ENCODE peak calls at places on chromosomes 12 and 14, in five cellular contexts. G is thoracic aorta, S is uterus, U is lower lobe of right lung, Q is ovary. E is an unnamed sample.

GRCh38 chr12:62448436-62448835 is 18.2 kb upstream of the MON2 start:
- DNase-seq in S (no peak), Q (no peak), G (no peak), U (no peak), E (no peak)

GRCh38 chr14:69996197-69996596 is 117.0 kb downstream of the SMOC1 start:
- DNase-seq in G (no peak), S (no peak), Q (no peak), U (no peak), E (no peak)

GRCh38 chr14:61517861-61518802 is 177.2 kb upstream of the HIF1A start:
- DNase-seq in U (no peak), S (no peak), G (no peak), Q (no peak), E (no peak)

GRCh38 chr12:2053675-2054070 is 886 bp downstream of the CACNA1C start:
- DNase-seq in U (no peak), G (no peak), Q (peak; percentile 46), S (peak; percentile 65), E (no peak)

GRCh38 chr14:36934304-36934703 is 238.1 kb downstream of the SLC25A21 start:
- DNase-seq in S (no peak), G (no peak), U (no peak), Q (no peak), E (no peak)

GRCh38 chr12:131129839-131130238 is 176.1 kb downstream of the ADGRD1 start:
- DNase-seq in Q (no peak), U (no peak), S (no peak), G (no peak), E (peak; percentile 14)

GRCh38 chr12:1830401-1830845 is 10.1 kb downstream of the LRTM2 start:
- DNase-seq in Q (no peak), S (no peak), G (no peak), U (peak; percentile 21), E (no peak)

GRCh38 chr14:76829016-76829365 is 2.8 kb downstream of the LRRC74A start:
- DNase-seq in S (no peak), U (peak; percentile 56), Q (no peak), G (no peak), E (no peak)

GRCh38 chr14:58796201-58796600 is 158.4 kb downstream of the DACT1 start:
- DNase-seq in G (no peak), Q (no peak), U (no peak), S (no peak), E (no peak)

GRCh38 chr12:131941987-131942341 is 7.8 kb upstream of the EP400 start:
- DNase-seq in U (peak; percentile 28), G (no peak), Q (no peak), S (no peak), E (no peak)

GRCh38 chr14:36091096-36091495 is 85.4 kb downstream of the PTCSC3 start:
- DNase-seq in G (no peak), Q (no peak), S (no peak), U (no peak), E (no peak)

GRCh38 chr14:54252072-54252730 is 144.6 kb upstream of the CDKN3 start:
- DNase-seq in Q (no peak), U (no peak), S (no peak), G (no peak), E (no peak)

GRCh38 chr12:1781770-1782169 is 38.6 kb upstream of the LRTM2 start:
- DNase-seq in S (no peak), U (no peak), G (no peak), Q (no peak), E (no peak)

GRCh38 chr12:42145552-42146215 is 1.0 kb upstream of the GXYLT1 start:
- DNase-seq in U (no peak), S (no peak), Q (no peak), G (no peak), E (no peak)

GRCh38 chr12:108854453-108855283 is 2.7 kb downstream of the SSH1 start:
- DNase-seq in Q (peak; percentile 60), G (peak; percentile 66), S (peak; percentile 74), U (no peak), E (no peak)

GRCh38 chr12:53097207-53097563 is 282 bp upstream of the IGFBP6 start:
- DNase-seq in G (no peak), Q (peak; percentile 72), S (no peak), U (no peak), E (no peak)

GRCh38 chr12:132449565-132450390 is 40.2 kb upstream of the FBRSL1 start:
- DNase-seq in Q (no peak), G (no peak), U (no peak), S (no peak), E (no peak)

GRCh38 chr12:33476058-33476457 is 36.4 kb upstream of the SYT10 start:
- DNase-seq in S (no peak), G (no peak), U (no peak), Q (no peak), E (no peak)

GRCh38 chr12:56628671-56629458 is 1.3 kb downstream of the BAZ2A start:
- DNase-seq in Q (peak; percentile 68), U (peak; percentile 76), G (no peak), S (peak; percentile 56), E (peak; percentile 62)

GRCh38 chr12:102459314-102459713 is 21.0 kb downstream of the IGF1 start:
- DNase-seq in S (peak; percentile 35), Q (peak; percentile 27), U (no peak), G (no peak), E (no peak)

DNA sequence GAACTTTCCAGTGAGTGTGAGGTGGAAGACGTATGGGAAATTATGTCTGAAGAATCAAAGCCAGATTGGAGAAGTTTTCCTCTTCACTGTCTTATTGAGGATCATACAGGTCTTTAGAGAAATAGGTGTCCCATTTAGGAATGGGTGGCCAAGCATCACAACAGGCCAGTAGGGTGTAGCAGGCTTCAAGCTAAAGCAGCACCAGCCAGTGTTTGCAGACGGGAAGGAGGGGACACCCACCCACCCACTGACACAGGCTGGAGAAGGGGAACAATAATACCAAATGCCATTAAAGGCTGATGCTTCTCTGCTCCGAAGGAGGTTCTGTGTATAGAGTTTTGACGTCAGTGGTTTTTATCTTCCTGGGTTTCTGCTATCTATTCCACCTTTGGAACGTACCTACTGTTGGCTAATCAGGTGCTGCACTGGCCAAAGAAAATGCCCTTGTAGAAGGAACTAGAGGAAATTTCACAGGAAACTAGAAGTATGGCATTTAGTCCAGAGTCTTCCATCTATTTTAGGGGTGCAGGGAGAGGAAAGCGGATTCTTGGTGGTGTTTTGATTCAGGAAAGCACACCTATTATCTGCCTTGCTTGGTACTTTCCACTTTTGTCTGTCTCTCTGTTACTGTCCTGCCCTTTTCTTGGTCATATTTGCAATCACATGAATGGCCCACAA is 1.9 kb downstream of the SRRM4 start:
- DNase-seq in Q (no peak), U (no peak), S (no peak), G (no peak), E (no peak)
- TF ChIP-seq CTCF in Q (no peak), U (no peak), S (no peak), G (no peak), E (no peak)

GRCh38 chr12:97556201-97556824 is 93.7 kb downstream of the RMST start:
- DNase-seq in S (no peak), Q (no peak), U (peak; percentile 68), G (no peak), E (no peak)
- TF ChIP-seq CTCF in S (no peak), Q (no peak), U (no peak), G (no peak), E (no peak)

GRCh38 chr14:68715032-68715924 is 77.6 kb downstream of the ZFP36L1 start:
- DNase-seq in G (no peak), U (no peak), Q (no peak), S (peak; percentile 31), E (no peak)
- TF ChIP-seq CTCF in G (no peak), U (peak; percentile 7), Q (no peak), S (no peak), E (no peak)

GRCh38 chr14:64504310-64504896 is at the start of gene ZBTB1:
- DNase-seq in G (peak; percentile 69), U (peak; percentile 94), S (peak; percentile 79), Q (peak; percentile 75), E (peak; percentile 35)

GRCh38 chr14:64503184-64503433 is 529 bp downstream of the ZBTB25 start:
- DNase-seq in U (no peak), G (no peak), S (no peak), Q (no peak), E (no peak)

GRCh38 chr14:64506751-64507150 is 2.2 kb downstream of the ZBTB1 start:
- DNase-seq in G (no peak), S (no peak), U (no peak), Q (no peak), E (no peak)

GRCh38 chr14:64503434-64504309 is at the start of gene ZBTB25:
- DNase-seq in U (peak; percentile 94), Q (peak; percentile 88), S (peak; percentile 88), G (peak; percentile 73), E (peak; percentile 72)

GRCh38 chr14:64504897-64505771 is 564 bp downstream of the ZBTB1 start:
- DNase-seq in Q (peak; percentile 89), S (peak; percentile 89), G (peak; percentile 69), U (peak; percentile 94), E (peak; percentile 73)
- TF ChIP-seq CTCF in Q (no peak), S (no peak), G (no peak), U (no peak), E (no peak)

GRCh38 chr14:95895720-95896119 is 19.1 kb downstream of the TUNAR start:
- DNase-seq in U (no peak), Q (no peak), G (no peak), S (no peak), E (no peak)
- TF ChIP-seq CTCF in U (peak; percentile 8), Q (no peak), G (no peak), S (no peak), E (no peak)

GRCh38 chr14:67438969-67439368 is 27.0 kb upstream of the PLEK2 start:
- DNase-seq in G (no peak), Q (no peak), S (no peak), U (no peak), E (no peak)

GRCh38 chr14:67444395-67444794 is 32.4 kb upstream of the PLEK2 start:
- DNase-seq in G (no peak), Q (no peak), U (no peak), S (no peak), E (no peak)

GRCh38 chr14:67440513-67440912 is 28.5 kb upstream of the PLEK2 start:
- DNase-seq in Q (no peak), U (no peak), G (no peak), S (no peak), E (no peak)

GRCh38 chr14:67442139-67442906 is 30.4 kb upstream of the PLEK2 start:
- DNase-seq in G (no peak), U (no peak), S (no peak), Q (no peak), E (no peak)

GRCh38 chr14:67441672-67442071 is 29.7 kb upstream of the PLEK2 start:
- DNase-seq in U (no peak), Q (no peak), S (no peak), G (no peak), E (no peak)
- TF ChIP-seq CTCF in U (no peak), Q (no peak), S (no peak), G (no peak), E (no peak)

DNA sequence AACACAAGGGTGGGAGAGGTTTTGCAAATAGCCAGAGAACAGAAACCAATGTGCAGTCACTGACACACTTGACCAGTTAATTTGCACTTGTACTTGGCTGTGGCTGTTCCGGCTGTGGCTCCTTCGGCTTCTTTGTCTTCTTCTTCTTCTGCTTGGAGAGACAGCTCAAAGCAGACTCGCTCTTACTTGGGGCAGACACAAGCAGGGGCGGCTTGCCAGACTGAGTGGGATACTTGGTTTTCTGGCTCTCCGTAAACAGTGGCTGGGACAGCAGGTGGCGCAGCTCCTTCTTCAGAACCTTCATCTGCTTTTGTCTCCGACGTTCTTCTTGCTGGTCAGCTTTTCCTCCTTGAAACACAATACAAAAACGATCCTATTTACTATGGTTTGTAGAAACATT is 25.0 kb downstream of the OTUB2 start:
- DNase-seq in U (no peak), S (peak; percentile 51), Q (peak; percentile 75), G (no peak), E (no peak)
- TF ChIP-seq CTCF in U (peak; percentile 16), S (peak; percentile 28), Q (peak; percentile 15), G (no peak), E (no peak)